ENCODE peak calls at places on chromosomes 4 and X, in ten cellular contexts. W, D, R, K, E, M, B, N, Q and O are unnamed samples.
A peak's percentile ranks its signal among the peaks of the same experiment; 100 is the strongest.

GRCh38 chr4:73862357-73862756 is 6.8 kb upstream of the CXCL1 start:
- DNase-seq in R (peak; percentile 80), Q (no peak), D (peak; percentile 37), N (no peak), W (no peak), M (no peak), E (no peak), K (no peak), B (no peak), O (no peak)

GRCh38 chr4:94957030-94957429 is 199.3 kb downstream of the BMPR1B start:
- DNase-seq in M (peak; percentile 28), E (no peak), W (no peak), Q (peak; percentile 66), R (no peak), N (no peak), B (no peak), D (no peak), K (no peak), O (peak; percentile 7)

GRCh38 chr4:177127658-177128057 is 182.0 kb upstream of the NEIL3 start:
- DNase-seq in B (no peak), M (no peak), E (no peak), W (no peak), Q (no peak), K (no peak), R (peak; percentile 4), D (peak; percentile 55), N (no peak), O (no peak)

GRCh38 chrX:101417981-101418841 is 10.2 kb downstream of the HNRNPH2 start:
- DNase-seq in M (peak; percentile 74), R (no peak), Q (peak; percentile 78), B (peak; percentile 78), D (peak; percentile 14), E (peak; percentile 65), N (no peak), W (peak; percentile 87), K (peak; percentile 51), O (peak; percentile 48)

GRCh38 chr4:37648084-37648817 is 37.9 kb downstream of the RELL1 start:
- DNase-seq in D (peak; percentile 83), Q (no peak), K (no peak), E (peak; percentile 81), W (peak; percentile 67), B (peak; percentile 73), M (peak; percentile 60), R (peak; percentile 96), N (peak; percentile 70), O (no peak)

GRCh38 chr4:7727727-7728126 is 211.9 kb downstream of the AFAP1 start:
- DNase-seq in N (no peak), R (no peak), M (no peak), W (no peak), Q (no peak), K (no peak), D (no peak), E (no peak), B (no peak), O (no peak)

GRCh38 chrX:52983526-52983925 is 25.2 kb upstream of the FAM156A start:
- DNase-seq in Q (peak; percentile 47), R (no peak), W (no peak), N (no peak), B (no peak), M (no peak), D (peak; percentile 39), E (no peak), K (no peak), O (peak; percentile 47)

GRCh38 chr4:26069218-26069617 is 155.2 kb downstream of the SMIM20 start:
- DNase-seq in E (no peak), N (no peak), R (peak; percentile 47), D (peak; percentile 27), Q (peak; percentile 78), K (no peak), W (no peak), M (peak; percentile 57), B (no peak), O (peak; percentile 48)

GRCh38 chr4:74674750-74675149 is 119.6 kb downstream of the BTC start:
- DNase-seq in N (no peak), M (no peak), B (no peak), Q (no peak), R (no peak), D (no peak), E (no peak), W (no peak), K (no peak), O (no peak)

GRCh38 chrX:101357166-101357795 is 8.7 kb upstream of the TIMM8A start:
- DNase-seq in K (no peak), D (no peak), E (no peak), Q (peak; percentile 3), W (no peak), R (peak; percentile 12), N (no peak), M (no peak), B (no peak), O (peak; percentile 17)

GRCh38 chrX:23742174-23742692 is 843 bp downstream of the ACOT9 start:
- DNase-seq in W (no peak), B (no peak), M (peak; percentile 29), Q (peak; percentile 36), R (peak; percentile 74), D (peak; percentile 68), E (peak; percentile 35), N (no peak), K (no peak), O (peak; percentile 35)

GRCh38 chrX:95330292-95330691 is 1354.3 kb upstream of the DIAPH2 start:
- DNase-seq in K (no peak), E (no peak), N (no peak), W (no peak), D (no peak), Q (no peak), M (no peak), B (no peak), R (no peak), O (no peak)

GRCh38 chrX:95325185-95325584 is 1359.5 kb upstream of the DIAPH2 start:
- DNase-seq in E (no peak), B (no peak), N (no peak), Q (no peak), W (no peak), D (no peak), K (no peak), R (no peak), M (no peak), O (no peak)
- TF ChIP-seq CTCF in E (no peak), B (no peak), N (no peak), Q (peak; percentile 45), W (no peak), D (no peak), K (no peak), R (no peak), M (peak; percentile 63), O (no peak)

DNA sequence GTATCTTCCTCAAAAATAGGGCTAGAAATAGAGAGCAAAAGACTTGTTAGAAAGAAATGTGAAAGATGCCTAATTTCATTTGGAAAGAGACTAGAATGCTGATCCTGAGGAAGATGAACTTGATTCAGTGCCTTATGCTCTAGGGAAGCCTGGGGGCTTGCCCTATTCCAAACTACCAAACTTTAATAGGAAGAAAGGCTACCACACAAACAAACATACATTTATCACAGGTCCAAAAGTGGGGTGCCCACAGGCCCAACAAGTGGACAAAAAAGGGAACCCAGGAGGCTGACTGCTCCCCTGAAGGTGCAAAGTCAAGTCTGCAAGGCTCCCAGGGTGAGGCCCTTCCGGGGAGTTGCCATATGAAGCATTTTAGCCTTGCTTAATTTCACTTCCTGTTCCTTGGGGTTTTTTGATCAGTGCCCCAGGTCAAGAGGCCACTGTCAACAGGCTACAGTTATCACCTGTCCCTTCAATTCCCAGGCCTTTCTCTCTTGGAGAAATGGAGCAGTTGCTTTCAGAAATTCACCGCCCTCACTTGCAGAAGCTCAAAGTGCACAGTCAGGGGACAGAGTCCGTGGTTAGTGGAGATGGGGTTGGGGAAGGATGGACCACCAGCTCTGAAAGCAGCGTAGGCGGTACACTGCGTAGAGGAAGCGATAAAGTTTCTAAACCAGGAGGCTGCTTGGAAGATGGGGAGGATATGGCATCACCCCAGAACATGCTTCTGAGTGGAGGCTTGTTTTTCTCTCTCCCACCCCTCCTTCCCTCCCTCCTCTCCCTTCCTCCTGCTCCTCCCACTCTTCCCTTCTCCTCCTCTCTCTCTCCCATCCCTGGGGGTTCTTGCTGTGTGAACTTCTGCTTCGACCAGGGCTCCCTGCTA is 36.4 kb downstream of the TMEM154 start:
- DNase-seq in M (no peak), B (peak; percentile 56), Q (no peak), N (peak; percentile 78), W (no peak), E (peak; percentile 42), R (no peak), D (no peak), K (peak; percentile 71), O (peak; percentile 46)
- H3K27ac ChIP-seq in M (no peak overlapping the region), B (no peak overlapping the region), Q (no peak overlapping the region), N (peak overlapping the region; percentile 68), W (no peak overlapping the region), E (no peak overlapping the region), R (no peak overlapping the region), D (no peak overlapping the region), K (peak overlapping the region; percentile 65), O (peak overlapping the region; percentile 55)

GRCh38 chr4:138976526-138976925 is 39.1 kb upstream of the NOCT start:
- DNase-seq in R (no peak), K (no peak), E (no peak), M (no peak), N (no peak), D (no peak), Q (no peak), W (no peak), B (no peak), O (no peak)

GRCh38 chr4:138977525-138977924 is 38.1 kb upstream of the NOCT start:
- DNase-seq in B (no peak), K (peak; percentile 53), W (no peak), M (peak; percentile 38), E (no peak), D (no peak), N (no peak), R (no peak), Q (no peak), O (no peak)

GRCh38 chr4:138972956-138973819 is 42.4 kb upstream of the NOCT start:
- DNase-seq in M (peak; percentile 62), E (no peak), Q (peak; percentile 76), B (no peak), W (no peak), D (no peak), K (no peak), R (no peak), N (no peak), O (peak; percentile 2)

GRCh38 chr4:138978028-138978585 is 37.5 kb upstream of the NOCT start:
- DNase-seq in R (no peak), D (no peak), K (no peak), E (no peak), N (no peak), B (no peak), Q (no peak), W (no peak), M (peak; percentile 46), O (no peak)

GRCh38 chr4:138975225-138975624 is 40.4 kb upstream of the NOCT start:
- DNase-seq in E (no peak), Q (no peak), K (no peak), W (no peak), D (no peak), M (peak; percentile 78), R (no peak), N (no peak), B (no peak), O (no peak)
- TF ChIP-seq CTCF in E (no peak), Q (no peak), K (no peak), W (no peak), D (no peak), M (peak; percentile 61), R (no peak), N (no peak), B (no peak), O (no peak)

DNA sequence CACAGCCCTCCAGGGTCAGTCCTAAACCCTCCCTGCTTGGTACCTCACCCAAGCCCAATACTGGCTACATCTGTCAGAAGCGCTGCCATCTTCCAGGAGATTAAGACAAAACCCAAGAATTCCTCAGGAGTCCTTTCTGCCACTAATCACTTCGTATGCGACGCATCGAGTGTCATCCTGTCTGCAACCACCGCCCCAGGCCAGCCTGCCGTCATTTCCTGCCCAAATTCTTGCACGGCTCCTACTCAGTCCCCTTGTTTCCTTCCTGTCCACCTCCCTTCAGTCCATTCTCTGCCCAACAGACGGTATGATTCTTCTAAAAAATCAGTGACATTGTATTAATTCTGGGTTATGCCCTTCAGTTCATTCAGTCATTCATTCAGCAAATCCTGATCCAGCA is 113.6 kb downstream of the NFKB1 start:
- DNase-seq in M (peak; percentile 56), K (no peak), E (no peak), B (no peak), Q (no peak), N (no peak), W (no peak), D (no peak), R (no peak), O (no peak)
- H3K27ac ChIP-seq in M (no peak overlapping the region), K (peak overlapping the region; percentile 30), E (no peak overlapping the region), B (peak overlapping the region; percentile 46), Q (no peak overlapping the region), N (no peak overlapping the region), W (peak overlapping the region; percentile 24), D (no peak overlapping the region), R (no peak overlapping the region), O (no peak overlapping the region)